ENCODE peak calls at places on chromosomes 12 and 14, in eight cellular contexts. One of them, this sample, is unnamed.

GRCh38 chr12:32334384-32334783 is 65.0 kb upstream of the FGD4 start:
- DNase-seq in AG09319: no peak
- DNase-seq in psoas muscle: no peak
- DNase-seq in stomach: no peak
- DNase-seq in heart left ventricle: no peak
- DNase-seq in cardiac muscle cell: no peak
- DNase-seq in foreskin fibroblast: no peak
- DNase-seq in HFFc6: no peak
- DNase-seq in this sample: no peak

GRCh38 chr12:39587247-39587646 is 32.4 kb downstream of the ABCD2 start:
- DNase-seq in stomach: no peak
- DNase-seq in cardiac muscle cell: peak
- DNase-seq in HFFc6: no peak
- DNase-seq in heart left ventricle: no peak
- DNase-seq in psoas muscle: no peak
- DNase-seq in foreskin fibroblast: no peak
- DNase-seq in AG09319: no peak
- DNase-seq in this sample: no peak

GRCh38 chr12:27015730-27016076 is 1.5 kb upstream of the TM7SF3 start:
- DNase-seq in AG09319: no peak
- DNase-seq in cardiac muscle cell: peak
- DNase-seq in foreskin fibroblast: peak
- DNase-seq in HFFc6: peak
- DNase-seq in psoas muscle: no peak
- DNase-seq in stomach: no peak
- DNase-seq in heart left ventricle: no peak
- DNase-seq in this sample: no peak

GRCh38 chr12:118135788-118136558 is at the start of gene PEBP1:
- DNase-seq in psoas muscle: peak
- DNase-seq in stomach: peak
- DNase-seq in foreskin fibroblast: peak
- DNase-seq in heart left ventricle: peak
- DNase-seq in AG09319: peak
- DNase-seq in cardiac muscle cell: peak
- DNase-seq in HFFc6: peak
- DNase-seq in this sample: peak

GRCh38 chr12:94972795-94973194 is 30.7 kb downstream of the NDUFA12 start:
- DNase-seq in stomach: no peak
- DNase-seq in cardiac muscle cell: no peak
- DNase-seq in heart left ventricle: no peak
- DNase-seq in HFFc6: no peak
- DNase-seq in psoas muscle: no peak
- DNase-seq in AG09319: no peak
- DNase-seq in foreskin fibroblast: no peak
- DNase-seq in this sample: no peak

GRCh38 chr12:119308743-119309456 is 25.6 kb upstream of the CCDC60 start:
- DNase-seq in cardiac muscle cell: no peak
- DNase-seq in foreskin fibroblast: no peak
- DNase-seq in heart left ventricle: no peak
- DNase-seq in stomach: no peak
- DNase-seq in psoas muscle: peak
- DNase-seq in AG09319: no peak
- DNase-seq in HFFc6: no peak
- DNase-seq in this sample: no peak

GRCh38 chr14:100246809-100247428 is 8.0 kb downstream of the YY1 start:
- DNase-seq in HFFc6: peak
- DNase-seq in stomach: no peak
- DNase-seq in cardiac muscle cell: peak
- DNase-seq in psoas muscle: no peak
- DNase-seq in AG09319: peak
- DNase-seq in heart left ventricle: no peak
- DNase-seq in foreskin fibroblast: no peak
- DNase-seq in this sample: no peak

GRCh38 chr14:95649230-95649629 is 37.0 kb upstream of the TCL1B start:
- DNase-seq in heart left ventricle: no peak
- DNase-seq in AG09319: no peak
- DNase-seq in foreskin fibroblast: no peak
- DNase-seq in psoas muscle: no peak
- DNase-seq in HFFc6: no peak
- DNase-seq in cardiac muscle cell: no peak
- DNase-seq in stomach: peak
- DNase-seq in this sample: no peak

GRCh38 chr14:94180655-94181271 is 6.6 kb downstream of the PPP4R4 start:
- DNase-seq in psoas muscle: no peak
- DNase-seq in AG09319: no peak
- DNase-seq in HFFc6: peak
- DNase-seq in foreskin fibroblast: no peak
- DNase-seq in cardiac muscle cell: peak
- DNase-seq in stomach: no peak
- DNase-seq in heart left ventricle: no peak
- DNase-seq in this sample: no peak

GRCh38 chr12:119593578-119594398 is at the start of gene TMEM233:
- DNase-seq in AG09319: no peak
- DNase-seq in heart left ventricle: no peak
- DNase-seq in stomach: no peak
- DNase-seq in psoas muscle: peak
- DNase-seq in foreskin fibroblast: no peak
- DNase-seq in HFFc6: no peak
- DNase-seq in cardiac muscle cell: peak
- DNase-seq in this sample: no peak

GRCh38 chr12:106205208-106206069 is 42.4 kb downstream of the CKAP4 start:
- DNase-seq in HFFc6: peak
- DNase-seq in stomach: no peak
- DNase-seq in psoas muscle: peak
- DNase-seq in AG09319: no peak
- DNase-seq in cardiac muscle cell: no peak
- DNase-seq in heart left ventricle: peak
- DNase-seq in foreskin fibroblast: no peak
- DNase-seq in this sample: no peak
- TF ChIP-seq CTCF in HFFc6: peak
- TF ChIP-seq CTCF in stomach: no peak
- TF ChIP-seq CTCF in psoas muscle: peak
- TF ChIP-seq CTCF in AG09319: no peak
- TF ChIP-seq CTCF in cardiac muscle cell: no peak
- TF ChIP-seq CTCF in heart left ventricle: peak
- TF ChIP-seq CTCF in foreskin fibroblast: no peak
- TF ChIP-seq CTCF in this sample: no peak

GRCh38 chr14:60485057-60485599 is 735 bp downstream of the C14orf39 start:
- DNase-seq in HFFc6: no peak
- DNase-seq in foreskin fibroblast: no peak
- DNase-seq in cardiac muscle cell: no peak
- DNase-seq in heart left ventricle: no peak
- DNase-seq in psoas muscle: no peak
- DNase-seq in stomach: no peak
- DNase-seq in AG09319: no peak
- DNase-seq in this sample: no peak

GRCh38 chr14:60490270-60490669 is 4.4 kb upstream of the C14orf39 start:
- DNase-seq in psoas muscle: no peak
- DNase-seq in foreskin fibroblast: no peak
- DNase-seq in HFFc6: no peak
- DNase-seq in cardiac muscle cell: no peak
- DNase-seq in AG09319: no peak
- DNase-seq in stomach: no peak
- DNase-seq in heart left ventricle: no peak
- DNase-seq in this sample: no peak

GRCh38 chr14:60485600-60486251 is at the start of gene C14orf39:
- DNase-seq in stomach: no peak
- DNase-seq in cardiac muscle cell: peak
- DNase-seq in heart left ventricle: no peak
- DNase-seq in psoas muscle: peak
- DNase-seq in foreskin fibroblast: peak
- DNase-seq in HFFc6: no peak
- DNase-seq in AG09319: no peak
- DNase-seq in this sample: no peak

GRCh38 chr14:60487211-60487610 is 1.3 kb upstream of the C14orf39 start:
- DNase-seq in AG09319: no peak
- DNase-seq in cardiac muscle cell: no peak
- DNase-seq in heart left ventricle: no peak
- DNase-seq in foreskin fibroblast: no peak
- DNase-seq in HFFc6: no peak
- DNase-seq in stomach: no peak
- DNase-seq in psoas muscle: no peak
- DNase-seq in this sample: no peak

DNA sequence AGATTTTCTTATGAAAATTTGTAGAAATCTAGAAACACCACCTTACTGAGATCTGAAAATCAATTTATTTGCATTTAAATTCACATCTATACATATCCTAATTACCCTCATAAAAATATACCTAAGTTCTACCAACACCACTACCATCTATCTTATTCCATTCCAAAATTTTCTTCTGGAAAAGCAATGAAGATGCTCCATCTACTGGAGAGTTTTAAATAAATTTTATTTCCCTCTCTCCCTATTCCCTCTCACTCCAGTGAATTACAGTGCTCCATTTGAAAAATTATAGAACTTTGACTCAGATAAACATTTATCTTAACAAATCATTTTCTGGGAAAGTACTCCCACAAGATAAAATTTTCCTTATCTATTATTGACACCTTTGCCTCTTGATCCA is 2.3 kb upstream of the C14orf39 start:
- DNase-seq in HFFc6: no peak
- DNase-seq in foreskin fibroblast: no peak
- DNase-seq in AG09319: no peak
- DNase-seq in heart left ventricle: no peak
- DNase-seq in cardiac muscle cell: no peak
- DNase-seq in stomach: no peak
- DNase-seq in psoas muscle: no peak
- DNase-seq in this sample: no peak
- TF ChIP-seq CTCF in HFFc6: peak
- TF ChIP-seq CTCF in foreskin fibroblast: no peak
- TF ChIP-seq CTCF in AG09319: no peak
- TF ChIP-seq CTCF in heart left ventricle: peak
- TF ChIP-seq CTCF in cardiac muscle cell: peak
- TF ChIP-seq CTCF in stomach: no peak
- TF ChIP-seq CTCF in psoas muscle: no peak
- TF ChIP-seq CTCF in this sample: no peak

GRCh38 chr12:25960176-25960575 is 1.7 kb downstream of the RASSF8 start:
- DNase-seq in HFFc6: peak
- DNase-seq in AG09319: no peak
- DNase-seq in cardiac muscle cell: peak
- DNase-seq in foreskin fibroblast: peak
- DNase-seq in heart left ventricle: no peak
- DNase-seq in psoas muscle: no peak
- DNase-seq in stomach: no peak
- DNase-seq in this sample: no peak
- TF ChIP-seq CTCF in HFFc6: peak
- TF ChIP-seq CTCF in AG09319: peak
- TF ChIP-seq CTCF in cardiac muscle cell: peak
- TF ChIP-seq CTCF in foreskin fibroblast: peak
- TF ChIP-seq CTCF in heart left ventricle: peak
- TF ChIP-seq CTCF in psoas muscle: no peak
- TF ChIP-seq CTCF in stomach: no peak
- TF ChIP-seq CTCF in this sample: no peak

DNA sequence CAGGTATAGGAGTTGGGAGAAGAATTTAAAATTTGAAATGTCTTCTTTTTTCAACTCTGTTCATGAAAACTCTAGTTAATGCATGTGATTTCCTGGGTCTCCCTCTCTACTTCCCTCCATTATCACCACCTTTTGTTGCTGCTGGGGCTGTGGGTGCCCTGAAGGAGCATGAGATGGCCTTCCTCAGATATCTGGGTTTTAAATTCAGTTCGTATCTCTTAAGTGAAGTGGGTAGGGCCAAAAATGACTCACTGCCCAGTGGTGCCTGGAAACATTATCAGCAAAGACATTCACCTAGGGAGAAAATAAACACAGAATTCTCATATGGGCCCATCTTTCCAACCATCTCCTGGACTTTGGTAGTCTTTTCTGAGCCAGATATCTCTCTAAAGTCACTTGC is 234.9 kb upstream of the PLEKHG7 start:
- DNase-seq in cardiac muscle cell: no peak
- DNase-seq in psoas muscle: no peak
- DNase-seq in heart left ventricle: no peak
- DNase-seq in stomach: no peak
- DNase-seq in AG09319: no peak
- DNase-seq in HFFc6: no peak
- DNase-seq in foreskin fibroblast: no peak
- DNase-seq in this sample: no peak
- TF ChIP-seq CTCF in cardiac muscle cell: no peak
- TF ChIP-seq CTCF in psoas muscle: no peak
- TF ChIP-seq CTCF in heart left ventricle: no peak
- TF ChIP-seq CTCF in stomach: no peak
- TF ChIP-seq CTCF in AG09319: no peak
- TF ChIP-seq CTCF in HFFc6: no peak
- TF ChIP-seq CTCF in foreskin fibroblast: no peak
- TF ChIP-seq CTCF in this sample: no peak

GRCh38 chr14:75672588-75673192 is 11.6 kb downstream of the TTLL5 start:
- DNase-seq in stomach: no peak
- DNase-seq in AG09319: no peak
- DNase-seq in foreskin fibroblast: no peak
- DNase-seq in cardiac muscle cell: no peak
- DNase-seq in HFFc6: no peak
- DNase-seq in psoas muscle: no peak
- DNase-seq in heart left ventricle: no peak
- DNase-seq in this sample: no peak

GRCh38 chr14:75673345-75673744 is 12.3 kb downstream of the TTLL5 start:
- DNase-seq in heart left ventricle: no peak
- DNase-seq in psoas muscle: no peak
- DNase-seq in foreskin fibroblast: no peak
- DNase-seq in stomach: no peak
- DNase-seq in HFFc6: no peak
- DNase-seq in AG09319: no peak
- DNase-seq in cardiac muscle cell: no peak
- DNase-seq in this sample: no peak

DNA sequence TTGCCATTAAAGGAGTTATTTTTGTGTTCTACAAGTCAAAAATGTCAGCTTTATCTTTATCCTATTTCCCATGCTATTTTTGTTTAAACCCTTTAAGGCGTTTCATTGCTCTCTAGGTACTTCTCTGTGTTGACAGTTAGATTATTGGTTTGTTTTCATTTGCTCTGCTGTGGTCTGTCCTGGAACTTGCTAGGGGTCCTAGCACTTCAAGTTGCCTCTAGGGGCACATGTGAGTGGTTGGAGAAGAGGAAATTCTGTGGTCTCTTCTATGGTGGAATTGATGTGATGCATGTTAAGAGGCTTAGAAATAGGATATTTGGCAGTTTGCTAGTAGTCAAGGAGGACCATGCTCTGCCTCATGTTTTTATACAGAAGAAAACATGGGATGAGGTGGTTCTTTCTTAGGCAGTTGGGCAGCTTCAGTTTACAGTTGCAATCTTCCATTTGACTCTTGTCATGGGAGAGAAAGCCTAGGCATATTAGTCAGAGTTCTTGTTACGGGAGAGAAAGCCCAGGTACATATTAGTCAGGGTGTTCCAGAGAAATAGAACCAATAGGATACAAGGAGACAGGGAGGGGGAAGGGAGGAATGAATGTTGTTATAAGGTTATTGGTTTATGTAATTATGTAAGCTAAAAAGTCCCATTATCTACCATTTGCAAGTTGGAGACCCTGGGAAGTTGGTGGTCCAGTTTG is 14.4 kb downstream of the TTLL5 start:
- DNase-seq in psoas muscle: no peak
- DNase-seq in heart left ventricle: no peak
- DNase-seq in HFFc6: no peak
- DNase-seq in AG09319: no peak
- DNase-seq in stomach: no peak
- DNase-seq in cardiac muscle cell: peak
- DNase-seq in foreskin fibroblast: no peak
- DNase-seq in this sample: no peak
- TF ChIP-seq CTCF in psoas muscle: no peak
- TF ChIP-seq CTCF in heart left ventricle: no peak
- TF ChIP-seq CTCF in HFFc6: no peak
- TF ChIP-seq CTCF in AG09319: no peak
- TF ChIP-seq CTCF in stomach: no peak
- TF ChIP-seq CTCF in cardiac muscle cell: peak
- TF ChIP-seq CTCF in foreskin fibroblast: no peak
- TF ChIP-seq CTCF in this sample: no peak

GRCh38 chr14:97978336-97978735 is 1181.2 kb downstream of the VRK1 start:
- DNase-seq in stomach: peak
- DNase-seq in heart left ventricle: peak
- DNase-seq in AG09319: no peak
- DNase-seq in foreskin fibroblast: peak
- DNase-seq in psoas muscle: peak
- DNase-seq in HFFc6: peak
- DNase-seq in cardiac muscle cell: no peak
- DNase-seq in this sample: peak
- TF ChIP-seq CTCF in stomach: no peak
- TF ChIP-seq CTCF in heart left ventricle: peak
- TF ChIP-seq CTCF in AG09319: peak
- TF ChIP-seq CTCF in foreskin fibroblast: no peak
- TF ChIP-seq CTCF in psoas muscle: peak
- TF ChIP-seq CTCF in HFFc6: peak
- TF ChIP-seq CTCF in cardiac muscle cell: no peak
- TF ChIP-seq CTCF in this sample: peak

This sample was measured in transverse colon.